ENCODE peak calls at places on chromosomes 6 and 20, in seven cellular contexts. V is ascending aorta; Y is CD14-positive monocyte; S is CD8-positive, alpha-beta T cell; C is HFF-Myc; F is foreskin fibroblast; L is prostate gland. I is an unnamed sample.

GRCh38 chr20:9886227-9886626 is 47.4 kb upstream of the PAK5 start:
- DNase-seq in Y (no peak), V (no peak), F (peak), L (no peak), C (peak), S (no peak), I (no peak)

GRCh38 chr6:137873273-137873762 is 6.3 kb downstream of the TNFAIP3 start:
- DNase-seq in Y (peak), V (peak), L (peak), C (peak), S (no peak), F (peak), I (no peak)

GRCh38 chr6:133814235-133814634 is 74.7 kb upstream of the TCF21 start:
- DNase-seq in V (no peak), Y (no peak), L (no peak), F (no peak), S (no peak), C (no peak), I (no peak)

GRCh38 chr6:7134999-7135735 is 27.4 kb downstream of the RREB1 start:
- DNase-seq in C (no peak), Y (no peak), L (no peak), V (no peak), F (no peak), S (no peak), I (no peak)

GRCh38 chr20:58366016-58366415 is 23.0 kb upstream of the VAPB start:
- DNase-seq in Y (no peak), F (no peak), V (no peak), C (no peak), S (no peak), L (no peak), I (no peak)

GRCh38 chr6:131924881-131925474 is 26.2 kb downstream of the CCN2 start:
- DNase-seq in C (no peak), Y (no peak), S (no peak), L (no peak), F (peak), V (no peak), I (no peak)

GRCh38 chr6:117548797-117549301 is 53.5 kb downstream of the GOPC start:
- DNase-seq in L (no peak), S (peak), V (no peak), F (peak), Y (no peak), C (no peak), I (peak)

GRCh38 chr6:28922004-28922840 is 1.6 kb downstream of the TRIM27 start:
- DNase-seq in F (peak), C (no peak), Y (no peak), V (no peak), L (no peak), S (no peak), I (no peak)

GRCh38 chr6:149107520-149107919 is 210.0 kb upstream of the TAB2 start:
- DNase-seq in F (no peak), Y (no peak), S (no peak), L (no peak), C (no peak), V (no peak), I (no peak)

GRCh38 chr6:113847435-113847834 is 9.7 kb upstream of the MARCKS start:
- DNase-seq in S (no peak), Y (no peak), F (peak), L (no peak), C (no peak), V (no peak), I (no peak)

GRCh38 chr6:145898376-145898775 is 65.8 kb downstream of the SHPRH start:
- DNase-seq in L (no peak), V (no peak), S (no peak), Y (no peak), F (peak), C (no peak), I (no peak)

GRCh38 chr6:11366934-11367637 is 134.6 kb upstream of the NEDD9 start:
- DNase-seq in Y (no peak), L (no peak), F (peak), C (no peak), S (no peak), V (no peak), I (no peak)

GRCh38 chr20:57560554-57561355 is at the start of gene PCK1:
- DNase-seq in Y (no peak), V (no peak), L (no peak), C (no peak), S (no peak), F (no peak), I (no peak)

GRCh38 chr6:36946526-36946925 is 8.0 kb upstream of the PI16 start:
- DNase-seq in C (no peak), S (no peak), L (no peak), Y (no peak), F (no peak), V (no peak), I (no peak)

GRCh38 chr20:44025756-44026155 is 111.1 kb downstream of the TOX2 start:
- DNase-seq in Y (no peak), F (no peak), L (no peak), V (no peak), S (no peak), C (no peak), I (no peak)

GRCh38 chr6:159852877-159853276 is 37.9 kb upstream of the MAS1 start:
- DNase-seq in V (no peak), Y (no peak), C (no peak), S (no peak), L (no peak), F (peak), I (no peak)

GRCh38 chr20:63351811-63352591 is 9.1 kb downstream of the CHRNA4 start:
- DNase-seq in C (no peak), Y (no peak), V (no peak), S (no peak), F (no peak), L (no peak), I (no peak)

GRCh38 chr6:109456710-109457595 is 1.4 kb upstream of the MICAL1 start:
- DNase-seq in S (no peak), C (no peak), V (no peak), F (peak), Y (no peak), L (no peak), I (no peak)

GRCh38 chr20:42308980-42309524 is 690.9 kb upstream of the CHD6 start:
- DNase-seq in S (no peak), F (no peak), C (no peak), V (no peak), L (no peak), Y (no peak), I (no peak)

GRCh38 chr20:4060054-4060795 is 44.9 kb upstream of the RNF24 start:
- DNase-seq in C (no peak), S (no peak), V (no peak), L (peak), Y (peak), F (no peak), I (no peak)

GRCh38 chr6:132011582-132011981 is 60.4 kb upstream of the CCN2 start:
- DNase-seq in Y (no peak), L (no peak), S (no peak), F (peak), C (no peak), V (no peak), I (no peak)

GRCh38 chr6:28757429-28758045 is 166.2 kb downstream of the TRIM27 start:
- DNase-seq in V (no peak), Y (no peak), F (no peak), L (no peak), S (no peak), C (no peak), I (no peak)

GRCh38 chr20:38127011-38127621 is 38.0 kb downstream of the TGM2 start:
- DNase-seq in V (no peak), C (no peak), S (no peak), L (no peak), F (peak), Y (no peak), I (no peak)

GRCh38 chr6:161949531-161949930 is 675.7 kb upstream of the AGPAT4 start:
- DNase-seq in S (no peak), V (no peak), F (peak), Y (no peak), L (no peak), C (no peak), I (no peak)

GRCh38 chr6:36605560-36606391 is 11.6 kb downstream of the SRSF3 start:
- DNase-seq in F (no peak), C (no peak), Y (no peak), L (no peak), S (no peak), V (no peak), I (no peak)

GRCh38 chr6:156102129-156102528 is 646.5 kb upstream of the NOX3 start:
- DNase-seq in S (no peak), Y (no peak), V (no peak), F (no peak), L (no peak), C (peak), I (no peak)
- TF ChIP-seq CTCF in S (no peak), Y (no peak), V (no peak), F (peak), L (no peak), C (peak), I (no peak)

GRCh38 chr6:116051244-116051643 is 9.4 kb downstream of the FRK start:
- DNase-seq in Y (no peak), L (no peak), C (no peak), S (no peak), F (no peak), V (no peak), I (no peak)
- TF ChIP-seq CTCF in Y (no peak), L (no peak), C (no peak), S (no peak), F (no peak), V (no peak), I (no peak)

GRCh38 chr6:75855047-75855446 is 106.0 kb downstream of the MYO6 start:
- DNase-seq in Y (no peak), L (peak), S (no peak), C (peak), V (no peak), F (peak), I (no peak)
- TF ChIP-seq CTCF in Y (peak), L (peak), S (no peak), C (peak), V (peak), F (peak), I (no peak)

DNA sequence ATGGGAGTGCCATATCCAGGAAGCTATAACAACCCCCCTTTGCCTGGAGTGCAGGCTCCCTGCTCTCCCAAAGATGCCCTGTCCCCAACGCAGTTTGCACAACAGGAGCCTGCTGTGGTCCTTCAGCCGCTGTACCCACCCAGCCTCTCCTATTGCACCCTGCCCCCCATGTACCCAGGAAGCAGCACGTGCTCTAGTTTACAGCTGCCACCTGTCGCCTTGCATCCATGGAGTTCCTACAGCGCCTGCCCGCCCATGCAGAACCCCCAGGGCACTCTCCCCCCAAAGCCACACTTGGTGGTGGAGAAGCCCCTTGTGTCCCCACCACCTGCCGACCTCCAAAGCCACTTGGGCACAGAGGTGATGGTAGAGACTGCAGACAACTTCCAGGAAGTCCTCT is 56.7 kb upstream of the TMEM181 start:
- DNase-seq in S (no peak), C (no peak), F (no peak), Y (no peak), L (no peak), V (no peak), I (no peak)
- TF ChIP-seq CTCF in S (no peak), C (no peak), F (no peak), Y (no peak), L (no peak), V (no peak), I (no peak)

I was measured in natural killer cell.